ENCODE peak calls at places on chromosomes 1 and 21, in seven cellular contexts. One of them, this sample, is unnamed.

GRCh38 chr1:50969611-50970507 is at the start of gene CDKN2C:
- DNase-seq in T-cell: peak; percentile 32
- DNase-seq in left colon: peak; percentile 83
- DNase-seq in A172: peak; percentile 93
- DNase-seq in body of pancreas: peak; percentile 88
- DNase-seq in mucosa of gallbladder: peak; percentile 82
- DNase-seq in cardiac septum: no peak
- DNase-seq in this sample: peak; percentile 56

GRCh38 chr1:100287162-100287561 is 21.1 kb downstream of the RTCA start:
- DNase-seq in T-cell: no peak
- DNase-seq in left colon: no peak
- DNase-seq in A172: no peak
- DNase-seq in body of pancreas: no peak
- DNase-seq in mucosa of gallbladder: no peak
- DNase-seq in cardiac septum: no peak
- DNase-seq in this sample: no peak

GRCh38 chr1:42191319-42191718 is 26.8 kb upstream of the GUCA2A start:
- DNase-seq in T-cell: no peak
- DNase-seq in left colon: no peak
- DNase-seq in A172: no peak
- DNase-seq in body of pancreas: no peak
- DNase-seq in mucosa of gallbladder: no peak
- DNase-seq in cardiac septum: no peak
- DNase-seq in this sample: no peak

GRCh38 chr21:29168874-29169273 is 38.4 kb downstream of the MAP3K7CL start:
- DNase-seq in T-cell: no peak
- DNase-seq in left colon: no peak
- DNase-seq in A172: peak; percentile 97
- DNase-seq in body of pancreas: no peak
- DNase-seq in mucosa of gallbladder: no peak
- DNase-seq in cardiac septum: no peak
- DNase-seq in this sample: no peak

GRCh38 chr1:1337793-1338147 is 6.7 kb downstream of the TAS1R3 start:
- DNase-seq in T-cell: no peak
- DNase-seq in left colon: no peak
- DNase-seq in A172: no peak
- DNase-seq in body of pancreas: no peak
- DNase-seq in mucosa of gallbladder: no peak
- DNase-seq in cardiac septum: no peak
- DNase-seq in this sample: no peak

GRCh38 chr1:150415800-150416199 is 51.9 kb downstream of the RPRD2 start:
- DNase-seq in T-cell: no peak
- DNase-seq in left colon: no peak
- DNase-seq in A172: no peak
- DNase-seq in body of pancreas: no peak
- DNase-seq in mucosa of gallbladder: no peak
- DNase-seq in cardiac septum: no peak
- DNase-seq in this sample: no peak

GRCh38 chr1:150127868-150128267 is 21.8 kb upstream of the PLEKHO1 start:
- DNase-seq in T-cell: no peak
- DNase-seq in left colon: no peak
- DNase-seq in A172: peak; percentile 28
- DNase-seq in body of pancreas: no peak
- DNase-seq in mucosa of gallbladder: no peak
- DNase-seq in cardiac septum: no peak
- DNase-seq in this sample: no peak

GRCh38 chr1:226687476-226687875 is 51.6 kb downstream of the ITPKB start:
- DNase-seq in T-cell: peak; percentile 52
- DNase-seq in left colon: no peak
- DNase-seq in A172: no peak
- DNase-seq in body of pancreas: peak; percentile 23
- DNase-seq in mucosa of gallbladder: no peak
- DNase-seq in cardiac septum: no peak
- DNase-seq in this sample: peak; percentile 55

GRCh38 chr1:30976143-30976542 is 67.6 kb upstream of the SDC3 start:
- DNase-seq in T-cell: no peak
- DNase-seq in left colon: no peak
- DNase-seq in A172: no peak
- DNase-seq in body of pancreas: peak; percentile 27
- DNase-seq in mucosa of gallbladder: no peak
- DNase-seq in cardiac septum: no peak
- DNase-seq in this sample: no peak

GRCh38 chr1:113540328-113540727 is 150.0 kb downstream of the MAGI3 start:
- DNase-seq in T-cell: no peak
- DNase-seq in left colon: no peak
- DNase-seq in A172: no peak
- DNase-seq in body of pancreas: no peak
- DNase-seq in mucosa of gallbladder: no peak
- DNase-seq in cardiac septum: no peak
- DNase-seq in this sample: no peak